ENCODE peak calls at places on chromosomes 11 and 22, in four cellular contexts. S is psoas muscle, J is GM06990, B is A673. M is an unnamed sample.
A peak's percentile ranks its signal among the peaks of the same experiment; 100 is the strongest.

GRCh38 chr11:128523616-128524015 is 63.7 kb downstream of the ETS1 start:
- DNase-seq in B (no peak), S (no peak), J (no peak), M (no peak)

GRCh38 chr11:134978388-134979088 is 566.5 kb upstream of the B3GAT1 start:
- DNase-seq in B (no peak), S (no peak), J (no peak), M (no peak)

GRCh38 chr22:19799322-19800190 is 39.0 kb downstream of the TBX1 start:
- DNase-seq in S (peak; percentile 94), B (peak; percentile 79), J (no peak), M (no peak)

GRCh38 chr11:84634309-84634708 is 992.8 kb downstream of the DLG2 start:
- DNase-seq in J (no peak), S (no peak), B (no peak), M (no peak)

GRCh38 chr11:58927393-58928081 is 11.8 kb upstream of the GLYATL1 start:
- DNase-seq in B (peak; percentile 77), J (no peak), S (no peak), M (no peak)

GRCh38 chr11:112828433-112828832 is 132.8 kb upstream of the NCAM1 start:
- DNase-seq in J (no peak), S (no peak), B (no peak), M (no peak)

GRCh38 chr11:21861314-21861713 is 331.6 kb upstream of the ANO5 start:
- DNase-seq in B (no peak), S (no peak), J (no peak), M (no peak)

GRCh38 chr11:71488086-71488967 is 35.3 kb downstream of the NADSYN1 start:
- DNase-seq in B (no peak), S (no peak), J (no peak), M (no peak)

GRCh38 chr11:125348704-125349635 is 147.1 kb downstream of the FEZ1 start:
- DNase-seq in S (peak; percentile 75), J (no peak), B (peak; percentile 55), M (peak; percentile 78)

GRCh38 chr11:93484716-93485115 is 58.5 kb downstream of the SMCO4 start:
- DNase-seq in J (no peak), S (no peak), B (no peak), M (no peak)

GRCh38 chr22:43007519-43008102 is 7.3 kb downstream of the PACSIN2 start:
- DNase-seq in J (no peak), B (no peak), S (no peak), M (no peak)

GRCh38 chr11:119368121-119369034 is 13.1 kb downstream of the USP2 start:
- DNase-seq in S (peak; percentile 97), J (no peak), B (peak; percentile 80), M (no peak)

GRCh38 chr22:26172389-26172990 is 3.2 kb downstream of the SEZ6L start:
- DNase-seq in S (peak; percentile 58), B (peak; percentile 40), J (no peak), M (peak; percentile 65)

GRCh38 chr11:7548659-7549283 is 35.0 kb downstream of the PPFIBP2 start:
- DNase-seq in S (no peak), J (peak; percentile 21), B (no peak), M (peak; percentile 28)
- TF ChIP-seq CTCF in S (peak; percentile 27), J (peak; percentile 78), B (peak; percentile 36), M (peak; percentile 73)

GRCh38 chr11:61793084-61793828 is 545 bp downstream of the FEN1 start:
- DNase-seq in B (no peak), J (no peak), S (peak; percentile 44), M (no peak)

GRCh38 chr11:61793829-61794204 is 1.1 kb downstream of the FEN1 start:
- DNase-seq in S (peak; percentile 11), B (peak; percentile 33), J (no peak), M (no peak)

GRCh38 chr11:61794579-61794978 is 1.9 kb downstream of the FEN1 start:
- DNase-seq in B (no peak), J (no peak), S (no peak), M (no peak)

GRCh38 chr11:61792310-61793083 is at the start of the genes FEN1 and TMEM258:
- DNase-seq in J (peak; percentile 96), B (peak; percentile 98), S (peak; percentile 94), M (peak; percentile 93)

GRCh38 chr11:61791737-61792309 is 576 bp downstream of the TMEM258 start:
- DNase-seq in B (peak; percentile 84), J (no peak), S (peak; percentile 74), M (peak; percentile 54)
- TF ChIP-seq CTCF in B (no peak), J (peak; percentile 10), S (no peak), M (no peak)

GRCh38 chr11:853682-854448 is 11.2 kb downstream of the TSPAN4 start:
- DNase-seq in B (no peak), J (no peak), S (no peak), M (no peak)
- TF ChIP-seq CTCF in B (no peak), J (no peak), S (no peak), M (no peak)

GRCh38 chr11:2390091-2390870 is 10.3 kb upstream of the TSSC4 start:
- DNase-seq in S (peak; percentile 78), J (no peak), B (no peak), M (no peak)

GRCh38 chr11:2388431-2389024 is 11.4 kb downstream of the CD81 start:
- DNase-seq in J (no peak), B (no peak), S (no peak), M (no peak)

GRCh38 chr11:2390871-2391662 is 9.5 kb upstream of the TSSC4 start:
- DNase-seq in S (no peak), J (no peak), B (peak; percentile 37), M (no peak)

GRCh38 chr11:2387266-2387982 is 10.3 kb downstream of the CD81 start:
- DNase-seq in B (no peak), J (no peak), S (no peak), M (no peak)

DNA sequence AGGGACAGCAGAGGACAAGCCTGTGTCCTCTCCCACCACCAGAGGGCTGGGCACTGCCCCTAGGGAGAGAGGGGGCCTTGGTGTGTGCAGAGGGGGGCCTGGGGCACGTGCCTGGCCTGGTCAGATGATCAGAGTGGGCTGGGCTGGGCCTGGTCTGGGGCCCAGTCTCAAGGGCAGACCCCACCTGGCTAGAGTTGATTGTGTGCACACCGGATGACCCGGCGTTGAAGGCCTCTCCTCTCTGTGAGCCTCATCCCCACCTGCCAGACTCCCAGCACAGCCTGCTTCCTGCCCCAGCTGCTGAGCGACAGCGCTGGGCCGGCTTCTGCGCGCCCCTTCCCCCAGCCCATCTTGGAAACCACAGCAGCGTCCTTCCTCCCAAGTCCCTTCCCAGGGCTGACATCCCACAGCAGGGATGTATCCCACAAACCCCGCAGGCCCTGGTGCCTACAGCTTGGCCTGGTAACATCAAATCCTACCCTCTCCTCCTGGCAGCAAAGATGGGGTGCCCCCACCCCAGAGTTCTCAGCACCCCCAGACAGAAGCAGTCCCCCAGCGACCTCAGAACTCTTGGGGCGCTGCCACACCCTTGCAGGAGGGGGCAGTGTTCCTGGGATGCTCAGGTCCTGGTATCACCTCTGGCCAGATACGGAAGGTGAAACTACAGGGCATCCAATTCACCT is 11.1 kb upstream of the TSSC4 start:
- DNase-seq in J (no peak), B (no peak), S (no peak), M (no peak)
- TF ChIP-seq CTCF in J (peak; percentile 25), B (peak; percentile 3), S (no peak), M (peak; percentile 19)